ENCODE peak calls at places on chromosome 2, in four cellular contexts. V is fibroblast of the conjunctiva, E is head of caudate nucleus, C is transverse colon. D is an unnamed sample.

GRCh38 chr2:132503621-132504200 is 87.1 kb downstream of the GPR39 start:
- DNase-seq in C (peak; percentile 15), E (no peak), V (no peak), D (no peak)

GRCh38 chr2:29155578-29155977 is 40.4 kb downstream of the CLIP4 start:
- DNase-seq in C (no peak), E (no peak), V (no peak), D (no peak)

GRCh38 chr2:202574541-202574940 is 60.2 kb upstream of the FAM117B start:
- DNase-seq in C (no peak), E (no peak), V (no peak), D (no peak)

GRCh38 chr2:193124820-193125219 is 930.1 kb upstream of the TMEFF2 start:
- DNase-seq in V (no peak), E (no peak), C (no peak), D (no peak)

GRCh38 chr2:42928692-42929576 is 136.6 kb upstream of the HAAO start:
- DNase-seq in E (no peak), C (peak; percentile 79), V (no peak), D (no peak)

GRCh38 chr2:13597176-13597575 is 880.4 kb downstream of the TRIB2 start:
- DNase-seq in V (no peak), E (no peak), C (no peak), D (no peak)

GRCh38 chr2:241036964-241037421 is 38.6 kb downstream of the SNED1 start:
- DNase-seq in V (no peak), C (peak; percentile 53), E (no peak), D (no peak)

GRCh38 chr2:198168651-198169050 is 364.3 kb downstream of the PLCL1 start:
- DNase-seq in V (no peak), E (no peak), C (no peak), D (no peak)

GRCh38 chr2:9474361-9475117 is at the start of gene IAH1:
- DNase-seq in E (peak; percentile 78), C (peak; percentile 71), V (no peak), D (peak; percentile 77)

GRCh38 chr2:99863236-99863913 is 279.0 kb downstream of the AFF3 start:
- DNase-seq in E (no peak), V (no peak), C (no peak), D (no peak)

GRCh38 chr2:241410739-241411176 is 54.7 kb downstream of the FARP2 start:
- DNase-seq in C (no peak), E (peak; percentile 17), V (no peak), D (peak; percentile 92)

GRCh38 chr2:68604077-68604476 is 39.3 kb upstream of the PROKR1 start:
- DNase-seq in E (no peak), V (no peak), C (no peak), D (no peak)

GRCh38 chr2:99879481-99879880 is 262.9 kb downstream of the AFF3 start:
- DNase-seq in C (no peak), E (no peak), V (no peak), D (no peak)

GRCh38 chr2:229342376-229342775 is 71.3 kb upstream of the PID1 start:
- DNase-seq in V (no peak), C (peak; percentile 31), E (peak; percentile 52), D (no peak)

GRCh38 chr2:237184923-237185580 is 99.4 kb downstream of the COPS8 start:
- DNase-seq in C (no peak), E (no peak), V (no peak), D (no peak)

GRCh38 chr2:189505412-189505953 is 64.2 kb downstream of the WDR75 start:
- DNase-seq in C (no peak), E (no peak), V (no peak), D (no peak)

GRCh38 chr2:157430266-157430665 is 13.6 kb downstream of the CYTIP start:
- DNase-seq in V (no peak), C (no peak), E (no peak), D (no peak)

GRCh38 chr2:13009027-13009426 is 292.3 kb downstream of the TRIB2 start:
- DNase-seq in E (no peak), V (no peak), C (no peak), D (no peak)

GRCh38 chr2:226174390-226174789 is 625.2 kb downstream of the IRS1 start:
- DNase-seq in V (no peak), E (no peak), C (no peak), D (no peak)

GRCh38 chr2:148338544-148338943 is 306.0 kb upstream of the EPC2 start:
- DNase-seq in E (no peak), C (no peak), V (peak; percentile 6), D (no peak)

GRCh38 chr2:30631051-30631671 is 176.1 kb downstream of the CAPN13 start:
- DNase-seq in V (no peak), E (no peak), C (no peak), D (no peak)

GRCh38 chr2:58081000-58081399 is 34.4 kb downstream of the VRK2 start:
- DNase-seq in E (no peak), C (no peak), V (no peak), D (no peak)

GRCh38 chr2:15158532-15158931 is 402.6 kb downstream of the NBAS start:
- DNase-seq in C (no peak), V (no peak), E (no peak), D (no peak)

GRCh38 chr2:142892715-142893114 is 15.3 kb downstream of the KYNU start:
- DNase-seq in C (no peak), E (no peak), V (no peak), D (no peak)

GRCh38 chr2:238987352-238987981 is 139.6 kb downstream of the TWIST2 start:
- DNase-seq in V (no peak), C (no peak), E (no peak), D (no peak)

GRCh38 chr2:120768112-120769048 is 32.7 kb downstream of the GLI2 start:
- DNase-seq in C (no peak), V (no peak), E (no peak), D (no peak)

GRCh38 chr2:217793566-217794132 is 209.1 kb downstream of the TNS1 start:
- DNase-seq in C (no peak), E (no peak), V (no peak), D (no peak)

GRCh38 chr2:132632000-132632649 is 37.9 kb downstream of the LYPD1 start:
- DNase-seq in V (no peak), C (peak; percentile 47), E (peak; percentile 24), D (peak; percentile 52)

GRCh38 chr2:230968921-230969672 is 26.8 kb upstream of the SPATA3 start:
- DNase-seq in E (no peak), V (no peak), C (no peak), D (no peak)